ENCODE peak calls at places on chromosomes 4 and X, in six cellular contexts. D is EH; W is esophagus muscularis mucosa; V is GM03348; C is AG09309; X is stimulated activated naive CD8-positive, alpha-beta T cell treated with anti-CD3 and anti-CD28 coated beads, Interleukin-15, Interleukin-2, amounts not matched to agents 100 U/mL and 50 U/mL, for 24 hours. F is an unnamed sample.
A peak's percentile ranks its signal among the peaks of the same experiment; 100 is the strongest.

GRCh38 chr4:68865178-68865638 is 49.4 kb downstream of the UGT2B10 start:
- DNase-seq in D (no peak), W (no peak), V (no peak), C (no peak), X (no peak), F (peak; percentile 16)

GRCh38 chrX:12447448-12448154 is 309.3 kb downstream of the FRMPD4 start:
- DNase-seq in D (peak; percentile 91), W (no peak), V (peak; percentile 53), C (peak; percentile 85), X (no peak), F (no peak)

GRCh38 chr4:21512351-21512750 is 436.2 kb downstream of the KCNIP4 start:
- DNase-seq in D (peak; percentile 39), W (no peak), V (peak; percentile 49), C (peak; percentile 13), X (no peak), F (peak; percentile 39)

GRCh38 chr4:158835456-158836369 is 66.9 kb downstream of the FNIP2 start:
- DNase-seq in D (no peak), W (no peak), V (no peak), C (no peak), X (no peak), F (no peak)

GRCh38 chr4:76624271-76624681 is 189.2 kb downstream of the SHROOM3 start:
- DNase-seq in D (peak; percentile 98), W (no peak), V (peak; percentile 69), C (peak; percentile 79), X (no peak), F (no peak)

GRCh38 chrX:154490021-154490413 is 412 bp downstream of the SLC10A3 start:
- DNase-seq in D (peak; percentile 70), W (no peak), V (peak; percentile 50), C (no peak), X (peak; percentile 35), F (peak; percentile 43)

GRCh38 chr4:79528241-79528706 is 120.2 kb upstream of the GK2 start:
- DNase-seq in D (no peak), W (no peak), V (no peak), C (no peak), X (no peak), F (peak; percentile 70)

GRCh38 chr4:54384563-54384962 is 155.5 kb downstream of the PDGFRA start:
- DNase-seq in D (peak; percentile 73), W (no peak), V (peak; percentile 51), C (peak; percentile 14), X (peak; percentile 6), F (peak; percentile 37)

GRCh38 chr4:72318771-72319170 is 250.2 kb downstream of the ADAMTS3 start:
- DNase-seq in D (peak; percentile 26), W (no peak), V (peak; percentile 15), C (no peak), X (no peak), F (no peak)

GRCh38 chrX:68146054-68146453 is 287.2 kb downstream of the OPHN1 start:
- DNase-seq in D (peak; percentile 60), W (no peak), V (peak; percentile 37), C (peak; percentile 27), X (no peak), F (peak; percentile 59)

GRCh38 chrX:46574337-46574940 is 874 bp downstream of the CHST7 start:
- DNase-seq in D (peak; percentile 28), W (no peak), V (no peak), C (no peak), X (peak; percentile 18), F (peak; percentile 60)

GRCh38 chr4:105710678-105711077 is 2.1 kb downstream of the GSTCD start:
- DNase-seq in D (peak; percentile 7), W (no peak), V (no peak), C (no peak), X (no peak), F (no peak)

GRCh38 chr4:22573198-22573597 is 57.3 kb upstream of the ADGRA3 start:
- DNase-seq in D (no peak), W (no peak), V (no peak), C (no peak), X (no peak), F (no peak)

GRCh38 chrX:50068293-50068568 is 132.6 kb downstream of the AKAP4 start:
- DNase-seq in D (no peak), W (no peak), V (no peak), C (no peak), X (no peak), F (no peak)

GRCh38 chrX:41333744-41333993 is 293 bp upstream of the DDX3X start:
- DNase-seq in D (peak; percentile 85), W (no peak), V (no peak), C (peak; percentile 63), X (no peak), F (peak; percentile 95)

GRCh38 chrX:112359906-112360305 is 277.3 kb upstream of the TRPC5 start:
- DNase-seq in D (no peak), W (no peak), V (no peak), C (no peak), X (no peak), F (no peak)

GRCh38 chr4:141246243-141246642 is 25.5 kb downstream of the ZNF330 start:
- DNase-seq in D (peak; percentile 85), W (no peak), V (peak; percentile 67), C (peak; percentile 59), X (no peak), F (no peak)

GRCh38 chr4:122827258-122827887 is 742 bp downstream of the FGF2 start:
- DNase-seq in D (peak; percentile 51), W (no peak), V (peak; percentile 75), C (no peak), X (peak; percentile 33), F (peak; percentile 41)

GRCh38 chrX:106042296-106042695 is 3.8 kb upstream of the SERPINA7 start:
- DNase-seq in D (no peak), W (no peak), V (no peak), C (no peak), X (no peak), F (no peak)

F was measured in KBM-7.